ENCODE peak calls at places on chromosomes 12 and 14, in four cellular contexts. One of them, this sample, is unnamed.

GRCh38 chr12:89470741-89471504 is 53.7 kb downstream of the GALNT4 start:
- DNase-seq in A549: peak
- DNase-seq in GM12878: no peak
- DNase-seq in HepG2: peak
- DNase-seq in this sample: peak

GRCh38 chr14:52067873-52068740 is 752 bp downstream of the NID2 start:
- DNase-seq in A549: no peak
- DNase-seq in GM12878: no peak
- DNase-seq in HepG2: no peak
- DNase-seq in this sample: peak

GRCh38 chr12:129559756-129560155 is 344.1 kb downstream of the TMEM132D start:
- DNase-seq in A549: no peak
- DNase-seq in GM12878: no peak
- DNase-seq in HepG2: no peak
- DNase-seq in this sample: no peak

GRCh38 chr12:96233941-96234461 is 39.8 kb downstream of the ELK3 start:
- DNase-seq in A549: no peak
- DNase-seq in HepG2: no peak
- DNase-seq in GM12878: no peak
- DNase-seq in this sample: peak

GRCh38 chr12:3489057-3489456 is 1.9 kb upstream of the PRMT8 start:
- DNase-seq in GM12878: no peak
- DNase-seq in A549: no peak
- DNase-seq in HepG2: no peak
- DNase-seq in this sample: no peak

GRCh38 chr12:120928864-120929652 is 24.9 kb upstream of the SPPL3 start:
- DNase-seq in A549: no peak
- DNase-seq in GM12878: no peak
- DNase-seq in HepG2: no peak
- DNase-seq in this sample: no peak

GRCh38 chr12:21774358-21775129 is at the start of gene KCNJ8:
- DNase-seq in A549: peak
- DNase-seq in GM12878: no peak
- DNase-seq in HepG2: no peak
- DNase-seq in this sample: peak

GRCh38 chr12:15856097-15856982 is 25.8 kb upstream of the STRAP start:
- DNase-seq in A549: peak
- DNase-seq in HepG2: peak
- DNase-seq in GM12878: peak
- DNase-seq in this sample: no peak

GRCh38 chr12:5487971-5488955 is 56.4 kb downstream of the NTF3 start:
- DNase-seq in A549: no peak
- DNase-seq in HepG2: no peak
- DNase-seq in GM12878: no peak
- DNase-seq in this sample: no peak

GRCh38 chr12:59858508-59858907 is 262.7 kb downstream of the SLC16A7 start:
- DNase-seq in GM12878: no peak
- DNase-seq in HepG2: peak
- DNase-seq in A549: no peak
- DNase-seq in this sample: no peak

GRCh38 chr12:59660921-59661597 is 65.2 kb downstream of the SLC16A7 start:
- DNase-seq in HepG2: no peak
- DNase-seq in A549: no peak
- DNase-seq in GM12878: no peak
- DNase-seq in this sample: no peak

GRCh38 chr12:1093166-1093751 is 102.2 kb downstream of the ERC1 start:
- DNase-seq in A549: peak
- DNase-seq in GM12878: no peak
- DNase-seq in HepG2: peak
- DNase-seq in this sample: peak

GRCh38 chr14:71536015-71536535 is 396.2 kb upstream of the RGS6 start:
- DNase-seq in GM12878: no peak
- DNase-seq in HepG2: no peak
- DNase-seq in A549: no peak
- DNase-seq in this sample: no peak

GRCh38 chr14:72747652-72748051 is 146.2 kb downstream of the DPF3 start:
- DNase-seq in HepG2: no peak
- DNase-seq in A549: no peak
- DNase-seq in GM12878: no peak
- DNase-seq in this sample: no peak

GRCh38 chr12:100554608-100555077 is 18.8 kb upstream of the GAS2L3 start:
- DNase-seq in A549: peak
- DNase-seq in GM12878: no peak
- DNase-seq in HepG2: peak
- DNase-seq in this sample: peak

GRCh38 chr12:113172185-113172584 is 13.1 kb downstream of the DDX54 start:
- DNase-seq in A549: no peak
- DNase-seq in HepG2: no peak
- DNase-seq in GM12878: no peak
- DNase-seq in this sample: no peak

GRCh38 chr12:106898001-106898966 is 57.4 kb upstream of the TMEM263 start:
- DNase-seq in HepG2: no peak
- DNase-seq in A549: no peak
- DNase-seq in GM12878: no peak
- DNase-seq in this sample: no peak

GRCh38 chr12:50258167-50258551 is 25.2 kb downstream of the LIMA1 start:
- DNase-seq in HepG2: no peak
- DNase-seq in A549: peak
- DNase-seq in GM12878: no peak
- DNase-seq in this sample: no peak

GRCh38 chr12:131194166-131194565 is 240.5 kb downstream of the ADGRD1 start:
- DNase-seq in GM12878: no peak
- DNase-seq in HepG2: no peak
- DNase-seq in A549: peak
- DNase-seq in this sample: peak

GRCh38 chr12:101076940-101077351 is 133.1 kb downstream of the SLC5A8 start:
- DNase-seq in HepG2: no peak
- DNase-seq in A549: no peak
- DNase-seq in GM12878: no peak
- DNase-seq in this sample: no peak

GRCh38 chr14:35825968-35826217 is 245 bp upstream of the BRMS1L start:
- DNase-seq in HepG2: no peak
- DNase-seq in A549: no peak
- DNase-seq in GM12878: no peak
- DNase-seq in this sample: no peak

GRCh38 chr14:74140374-74140850 is 55.7 kb downstream of the LIN52 start:
- DNase-seq in GM12878: no peak
- DNase-seq in HepG2: no peak
- DNase-seq in A549: no peak
- DNase-seq in this sample: peak

GRCh38 chr12:59388176-59388575 is 207.7 kb upstream of the SLC16A7 start:
- DNase-seq in HepG2: no peak
- DNase-seq in A549: no peak
- DNase-seq in GM12878: no peak
- DNase-seq in this sample: no peak

GRCh38 chr14:24784981-24785380 is 151.0 kb upstream of the GZMB start:
- DNase-seq in GM12878: no peak
- DNase-seq in A549: no peak
- DNase-seq in HepG2: no peak
- DNase-seq in this sample: no peak

GRCh38 chr12:106790020-106790419 is 15.5 kb downstream of the RIC8B start:
- DNase-seq in A549: no peak
- DNase-seq in GM12878: no peak
- DNase-seq in HepG2: no peak
- DNase-seq in this sample: no peak

GRCh38 chr12:121805800-121806555 is 2.2 kb downstream of the SETD1B start:
- DNase-seq in A549: peak
- DNase-seq in GM12878: no peak
- DNase-seq in HepG2: no peak
- DNase-seq in this sample: no peak

GRCh38 chr12:26713885-26714383 is 119.1 kb downstream of the ITPR2 start:
- DNase-seq in GM12878: peak
- DNase-seq in HepG2: no peak
- DNase-seq in A549: no peak
- DNase-seq in this sample: no peak

GRCh38 chr14:30874999-30875787 is 834 bp downstream of the COCH start:
- DNase-seq in HepG2: no peak
- DNase-seq in A549: no peak
- DNase-seq in GM12878: no peak
- DNase-seq in this sample: no peak

GRCh38 chr14:74713395-74713735 is 421 bp downstream of the FCF1 start:
- DNase-seq in A549: no peak
- DNase-seq in GM12878: no peak
- DNase-seq in HepG2: no peak
- DNase-seq in this sample: no peak

GRCh38 chr14:31950760-31951637 is 126.1 kb upstream of the ARHGAP5 start:
- DNase-seq in A549: peak
- DNase-seq in HepG2: no peak
- DNase-seq in GM12878: no peak
- DNase-seq in this sample: peak

GRCh38 chr12:104792570-104792969 is 165.5 kb downstream of the SLC41A2 start:
- DNase-seq in A549: peak
- DNase-seq in GM12878: no peak
- DNase-seq in HepG2: no peak
- DNase-seq in this sample: no peak

GRCh38 chr12:1117371-1117770 is 126.3 kb downstream of the ERC1 start:
- DNase-seq in A549: peak
- DNase-seq in HepG2: no peak
- DNase-seq in GM12878: no peak
- DNase-seq in this sample: no peak

GRCh38 chr14:55117816-55118441 is 11.1 kb upstream of the LGALS3 start:
- DNase-seq in A549: no peak
- DNase-seq in HepG2: no peak
- DNase-seq in GM12878: no peak
- DNase-seq in this sample: no peak

GRCh38 chr12:70264067-70264867 is 21.0 kb downstream of the CNOT2 start:
- DNase-seq in HepG2: no peak
- DNase-seq in A549: no peak
- DNase-seq in GM12878: no peak
- DNase-seq in this sample: no peak

GRCh38 chr14:69542311-69542710 is 32.4 kb downstream of the CCDC177 start:
- DNase-seq in GM12878: no peak
- DNase-seq in HepG2: no peak
- DNase-seq in A549: no peak
- DNase-seq in this sample: no peak

GRCh38 chr14:69548566-69548965 is 26.1 kb downstream of the CCDC177 start:
- DNase-seq in GM12878: no peak
- DNase-seq in A549: no peak
- DNase-seq in HepG2: no peak
- DNase-seq in this sample: no peak

GRCh38 chr14:69543341-69544249 is 31.1 kb downstream of the CCDC177 start:
- DNase-seq in A549: peak
- DNase-seq in GM12878: no peak
- DNase-seq in HepG2: no peak
- DNase-seq in this sample: no peak

GRCh38 chr14:69553221-69553620 is 21.4 kb downstream of the CCDC177 start:
- DNase-seq in A549: peak
- DNase-seq in GM12878: no peak
- DNase-seq in HepG2: no peak
- DNase-seq in this sample: no peak

DNA sequence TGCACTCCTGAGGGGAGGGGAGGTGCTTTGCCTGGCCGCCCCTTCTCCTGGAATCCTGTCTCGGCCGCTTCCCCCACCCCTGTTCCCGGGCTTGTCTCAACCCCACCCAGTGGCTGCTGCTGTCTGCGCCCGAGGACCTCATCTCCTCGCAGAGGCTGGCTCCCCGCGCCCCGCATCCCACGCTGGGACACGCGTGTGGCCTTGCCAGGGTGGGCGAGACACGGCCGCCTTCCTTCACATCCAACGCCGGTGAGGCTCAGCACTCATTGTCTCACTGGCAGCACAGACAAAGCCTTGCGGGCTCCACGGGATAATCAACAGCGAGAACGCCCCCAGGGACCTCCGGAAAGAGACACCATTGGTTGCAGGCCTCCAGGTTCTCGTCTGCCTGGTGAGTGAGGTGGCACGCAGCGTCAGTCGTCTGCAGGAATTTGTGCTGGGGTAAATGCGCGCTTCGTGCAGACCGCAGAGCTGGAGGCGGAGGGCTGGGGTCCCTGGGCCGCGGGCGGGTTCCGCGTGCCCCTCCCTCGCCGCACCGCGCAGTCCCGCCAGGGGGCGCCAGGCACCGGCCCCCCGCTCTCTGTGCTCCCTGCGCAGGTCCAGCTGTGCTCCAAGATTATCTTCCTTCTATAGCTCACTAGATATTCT is 26.8 kb downstream of the CCDC177 start:
- DNase-seq in HepG2: no peak
- DNase-seq in A549: no peak
- DNase-seq in GM12878: no peak
- DNase-seq in this sample: peak
- TF ChIP-seq CHD2 in HepG2: no peak
- TF ChIP-seq CHD2 in A549: no peak
- TF ChIP-seq CHD2 in GM12878: no peak
- TF ChIP-seq CHD2 in this sample: no peak

DNA sequence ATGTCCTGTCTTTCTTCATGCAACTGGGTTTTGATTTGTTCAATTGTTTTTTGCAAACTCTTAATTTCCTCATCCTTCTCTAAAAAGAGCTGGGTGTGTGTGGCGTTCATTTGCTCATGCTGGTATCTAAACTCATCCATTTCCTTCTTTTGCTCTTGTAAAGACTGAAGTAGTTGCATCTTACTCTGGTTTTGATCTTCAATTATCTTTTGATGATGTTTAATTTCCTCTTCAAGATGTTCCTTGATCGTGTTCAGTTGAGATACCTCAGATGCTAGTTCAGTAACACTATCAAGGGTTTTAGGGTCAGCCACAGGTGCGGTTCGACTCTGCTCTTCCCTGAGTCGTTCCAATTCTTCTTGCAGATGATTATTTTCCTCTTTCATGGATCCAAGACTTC is 34.8 kb downstream of the TRIP11 start:
- DNase-seq in A549: no peak
- DNase-seq in GM12878: no peak
- DNase-seq in HepG2: no peak
- DNase-seq in this sample: no peak
- H3K4me3 ChIP-seq in A549: no peak
- H3K4me3 ChIP-seq in GM12878: no peak
- H3K4me3 ChIP-seq in HepG2: no peak
- H3K4me3 ChIP-seq in this sample: no peak

GRCh38 chr14:21921453-21921852 is 247.8 kb upstream of the OR4E1 start:
- DNase-seq in A549: no peak
- DNase-seq in GM12878: no peak
- DNase-seq in HepG2: no peak
- DNase-seq in this sample: no peak

GRCh38 chr14:21923820-21924219 is 250.2 kb upstream of the OR4E1 start:
- DNase-seq in GM12878: no peak
- DNase-seq in HepG2: no peak
- DNase-seq in A549: no peak
- DNase-seq in this sample: no peak

DNA sequence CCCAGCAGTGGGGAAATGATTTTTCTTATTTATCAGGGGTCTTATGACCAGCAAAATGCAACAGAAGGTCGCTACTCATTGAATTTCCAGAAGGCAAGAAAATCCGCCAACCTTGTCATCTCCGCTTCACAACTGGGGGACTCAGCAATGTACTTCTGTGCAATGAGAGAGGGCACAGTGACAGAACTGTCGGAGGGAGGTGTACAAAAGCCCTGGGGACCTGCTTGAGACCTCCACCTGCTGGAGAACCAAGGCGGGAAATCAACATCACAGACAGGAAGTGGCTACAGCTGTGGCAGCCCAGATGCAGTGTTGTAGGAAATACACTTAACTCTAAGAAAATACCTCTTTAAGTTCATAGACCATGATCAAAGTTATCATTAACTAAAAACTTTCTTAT is 250.9 kb upstream of the OR4E1 start:
- DNase-seq in HepG2: no peak
- DNase-seq in GM12878: peak
- DNase-seq in A549: no peak
- DNase-seq in this sample: no peak
- TF ChIP-seq CHD2 in HepG2: no peak
- TF ChIP-seq CHD2 in GM12878: no peak
- TF ChIP-seq CHD2 in A549: no peak
- TF ChIP-seq CHD2 in this sample: no peak

GRCh38 chr14:42523656-42524055 is 917.0 kb downstream of the LRFN5 start:
- DNase-seq in GM12878: peak
- DNase-seq in HepG2: no peak
- DNase-seq in A549: no peak
- DNase-seq in this sample: no peak
- H3K4me3 ChIP-seq in GM12878: no peak
- H3K4me3 ChIP-seq in HepG2: no peak
- H3K4me3 ChIP-seq in A549: no peak
- H3K4me3 ChIP-seq in this sample: no peak